ENCODE peak calls at places on chromosomes 3 and 15, in seven cellular contexts. One of them, this sample, is unnamed.
A peak's percentile ranks its signal among the peaks of the same experiment; 100 is the strongest.

GRCh38 chr3:83928391-83928790 is 1030.4 kb upstream of the CADM2 start:
- DNase-seq in HuH-7.5: no peak
- DNase-seq in AG20443: no peak
- DNase-seq in NCI-H1105: no peak
- DNase-seq in NCI-H1417: no peak
- DNase-seq in lower leg skin: no peak
- DNase-seq in HCEC 1CT: no peak
- DNase-seq in this sample: no peak

GRCh38 chr3:39113291-39113690 is 5.8 kb downstream of the TTC21A start:
- DNase-seq in NCI-H1417: no peak
- DNase-seq in HuH-7.5: no peak
- DNase-seq in AG20443: no peak
- DNase-seq in NCI-H1105: no peak
- DNase-seq in HCEC 1CT: no peak
- DNase-seq in lower leg skin: no peak
- DNase-seq in this sample: no peak

GRCh38 chr15:101371519-101371918 is 76.5 kb upstream of the SNRPA1 start:
- DNase-seq in AG20443: no peak
- DNase-seq in lower leg skin: no peak
- DNase-seq in HCEC 1CT: no peak
- DNase-seq in HuH-7.5: no peak
- DNase-seq in NCI-H1105: no peak
- DNase-seq in NCI-H1417: no peak
- DNase-seq in this sample: no peak

GRCh38 chr15:62406268-62406667 is 241.2 kb upstream of the C2CD4B start:
- DNase-seq in HuH-7.5: no peak
- DNase-seq in HCEC 1CT: no peak
- DNase-seq in AG20443: no peak
- DNase-seq in NCI-H1417: no peak
- DNase-seq in lower leg skin: no peak
- DNase-seq in NCI-H1105: no peak
- DNase-seq in this sample: no peak

GRCh38 chr15:41882689-41883483 is 11.0 kb downstream of the SPTBN5 start:
- DNase-seq in AG20443: no peak
- DNase-seq in HCEC 1CT: no peak
- DNase-seq in HuH-7.5: no peak
- DNase-seq in NCI-H1105: no peak
- DNase-seq in NCI-H1417: no peak
- DNase-seq in lower leg skin: no peak
- DNase-seq in this sample: no peak

GRCh38 chr15:50825946-50826345 is 60.4 kb upstream of the SPPL2A start:
- DNase-seq in NCI-H1105: no peak
- DNase-seq in HCEC 1CT: no peak
- DNase-seq in HuH-7.5: no peak
- DNase-seq in AG20443: peak; percentile 18
- DNase-seq in NCI-H1417: no peak
- DNase-seq in lower leg skin: no peak
- DNase-seq in this sample: no peak

GRCh38 chr15:37095197-37095992 is 5.0 kb downstream of the MEIS2 start:
- DNase-seq in NCI-H1417: peak; percentile 62
- DNase-seq in HuH-7.5: no peak
- DNase-seq in NCI-H1105: no peak
- DNase-seq in HCEC 1CT: peak; percentile 43
- DNase-seq in AG20443: no peak
- DNase-seq in lower leg skin: peak; percentile 78
- DNase-seq in this sample: no peak

GRCh38 chr15:82655606-82656005 is 8.4 kb upstream of the CPEB1 start:
- DNase-seq in HCEC 1CT: no peak
- DNase-seq in NCI-H1105: no peak
- DNase-seq in NCI-H1417: no peak
- DNase-seq in HuH-7.5: no peak
- DNase-seq in lower leg skin: no peak
- DNase-seq in AG20443: no peak
- DNase-seq in this sample: no peak

GRCh38 chr3:188319569-188319968 is 165.6 kb downstream of the LPP start:
- DNase-seq in NCI-H1417: no peak
- DNase-seq in HCEC 1CT: peak; percentile 61
- DNase-seq in AG20443: no peak
- DNase-seq in HuH-7.5: no peak
- DNase-seq in NCI-H1105: no peak
- DNase-seq in lower leg skin: no peak
- DNase-seq in this sample: no peak

GRCh38 chr15:101111570-101112262 is 140.1 kb downstream of the CHSY1 start:
- DNase-seq in HCEC 1CT: no peak
- DNase-seq in lower leg skin: no peak
- DNase-seq in HuH-7.5: no peak
- DNase-seq in NCI-H1105: no peak
- DNase-seq in AG20443: no peak
- DNase-seq in NCI-H1417: no peak
- DNase-seq in this sample: no peak

GRCh38 chr15:73630030-73630429 is 3.2 kb downstream of the NPTN start:
- DNase-seq in NCI-H1105: no peak
- DNase-seq in NCI-H1417: peak; percentile 32
- DNase-seq in lower leg skin: no peak
- DNase-seq in HCEC 1CT: no peak
- DNase-seq in HuH-7.5: no peak
- DNase-seq in AG20443: no peak
- DNase-seq in this sample: no peak

GRCh38 chr3:14587733-14588360 is 47.7 kb upstream of the GRIP2 start:
- DNase-seq in HCEC 1CT: peak; percentile 85
- DNase-seq in lower leg skin: no peak
- DNase-seq in NCI-H1417: no peak
- DNase-seq in NCI-H1105: no peak
- DNase-seq in HuH-7.5: peak; percentile 77
- DNase-seq in AG20443: peak; percentile 65
- DNase-seq in this sample: no peak

GRCh38 chr3:28745436-28745835 is 396.8 kb upstream of the AZI2 start:
- DNase-seq in HuH-7.5: no peak
- DNase-seq in NCI-H1417: no peak
- DNase-seq in lower leg skin: no peak
- DNase-seq in HCEC 1CT: no peak
- DNase-seq in AG20443: no peak
- DNase-seq in NCI-H1105: no peak
- DNase-seq in this sample: no peak

GRCh38 chr15:70140543-70141375 is 43.0 kb upstream of the TLE3 start:
- DNase-seq in lower leg skin: no peak
- DNase-seq in NCI-H1105: no peak
- DNase-seq in HuH-7.5: peak; percentile 63
- DNase-seq in NCI-H1417: peak; percentile 34
- DNase-seq in AG20443: peak; percentile 37
- DNase-seq in HCEC 1CT: no peak
- DNase-seq in this sample: no peak

GRCh38 chr3:9040996-9041395 is 77.7 kb upstream of the RAD18 start:
- DNase-seq in HuH-7.5: peak; percentile 51
- DNase-seq in NCI-H1417: no peak
- DNase-seq in lower leg skin: no peak
- DNase-seq in NCI-H1105: no peak
- DNase-seq in HCEC 1CT: peak; percentile 20
- DNase-seq in AG20443: no peak
- DNase-seq in this sample: no peak

GRCh38 chr3:52372822-52373504 is 56.8 kb downstream of the DNAH1 start:
- DNase-seq in HCEC 1CT: no peak
- DNase-seq in HuH-7.5: no peak
- DNase-seq in NCI-H1105: no peak
- DNase-seq in lower leg skin: no peak
- DNase-seq in AG20443: peak; percentile 33
- DNase-seq in NCI-H1417: no peak
- DNase-seq in this sample: no peak

GRCh38 chr15:79635897-79636596 is 203.9 kb downstream of the MINAR1 start:
- DNase-seq in NCI-H1417: no peak
- DNase-seq in AG20443: peak; percentile 21
- DNase-seq in NCI-H1105: no peak
- DNase-seq in HCEC 1CT: peak; percentile 36
- DNase-seq in lower leg skin: no peak
- DNase-seq in HuH-7.5: no peak
- DNase-seq in this sample: no peak

This sample was measured in NCI-H1092 treated with DMSO at 0.1 percent for 48 hours.